ENCODE peak calls at places on chromosomes 4 and X, in six cellular contexts. L is body of pancreas; A is CD8-positive, alpha-beta memory T cell; H is heart left ventricle; P is aorta; S is hepatocyte. N is an unnamed sample.
A peak's percentile ranks its signal among the peaks of the same experiment; 100 is the strongest.

GRCh38 chrX:5113128-5113527 is 1115.5 kb downstream of the NLGN4X start:
- DNase-seq in L (no peak), A (no peak), H (no peak), P (no peak), S (peak; percentile 42), N (no peak)

GRCh38 chrX:118727686-118728339 is 407 bp downstream of the IL13RA1 start:
- DNase-seq in L (peak; percentile 54), A (no peak), H (peak; percentile 48), P (peak; percentile 73), S (peak; percentile 64), N (peak; percentile 34)

GRCh38 chr4:46392421-46392820 is 2.5 kb upstream of the GABRA2 start:
- DNase-seq in L (no peak), A (no peak), H (no peak), P (no peak), S (no peak), N (no peak)

GRCh38 chrX:13090261-13091110 is 46.1 kb upstream of the FAM9C start:
- DNase-seq in L (no peak), A (no peak), H (no peak), P (no peak), S (peak; percentile 44), N (no peak)

GRCh38 chr4:4831266-4831665 is 28.2 kb upstream of the MSX1 start:
- DNase-seq in L (no peak), A (no peak), H (no peak), P (no peak), S (no peak), N (no peak)

GRCh38 chr4:18518098-18518497 is 496.5 kb upstream of the LCORL start:
- DNase-seq in L (no peak), A (no peak), H (no peak), P (no peak), S (no peak), N (no peak)

GRCh38 chr4:111793686-111794085 is 351.6 kb upstream of the FAM241A start:
- DNase-seq in L (no peak), A (no peak), H (no peak), P (no peak), S (no peak), N (no peak)

GRCh38 chr4:7564242-7564641 is 129.5 kb upstream of the PSAPL1 start:
- DNase-seq in L (no peak), A (no peak), H (no peak), P (no peak), S (peak; percentile 29), N (no peak)

GRCh38 chr4:90543419-90544170 is 416.4 kb downstream of the CCSER1 start:
- DNase-seq in L (no peak), A (no peak), H (no peak), P (no peak), S (no peak), N (no peak)

DNA sequence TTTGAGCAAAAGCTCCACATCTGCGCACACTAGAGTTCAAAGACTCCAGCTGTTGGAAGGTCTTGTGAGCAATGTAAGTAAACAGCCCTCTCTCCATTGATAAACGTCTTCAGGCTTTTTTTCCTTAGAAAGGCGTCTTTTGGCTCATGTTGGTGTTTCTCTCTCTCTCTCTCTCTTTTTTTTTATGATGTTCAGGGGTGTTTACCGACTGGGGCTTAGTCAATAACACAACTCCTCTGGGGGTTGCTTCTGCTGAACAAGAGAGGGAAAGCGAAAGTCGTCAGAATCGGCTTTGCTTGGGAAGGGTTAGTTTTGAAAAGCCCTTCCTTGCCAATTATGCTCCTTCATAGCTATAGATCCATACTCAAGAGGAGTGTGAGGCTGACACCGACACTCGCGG is 53.1 kb upstream of the C1QTNF7 start:
- DNase-seq in L (no peak), A (no peak), H (no peak), P (no peak), S (no peak), N (no peak)
- H3K9me3 ChIP-seq in L (no peaks in the 10 kb centered on the region), A (no peaks in the 10 kb centered on the region), H (no peaks in the 10 kb centered on the region), P (no peaks in the 10 kb centered on the region), S (no peaks in the 10 kb centered on the region), N (no peaks in the 10 kb centered on the region)

GRCh38 chrX:33987458-33987857 is 144.7 kb downstream of the FAM47A start:
- DNase-seq in L (no peak), A (no peak), H (no peak), P (no peak), S (no peak), N (no peak)
- H3K27ac ChIP-seq in L (no peak overlapping the region), A (no peak overlapping the region), H (no peak overlapping the region), P (no peak overlapping the region), S (no peak overlapping the region), N (no peak overlapping the region)

GRCh38 chrX:63012574-63012973 is 338.6 kb downstream of the SPIN4 start:
- DNase-seq in L (no peak), A (no peak), H (no peak), P (no peak), S (no peak), N (no peak)

GRCh38 chrX:63013549-63013948 is 337.6 kb downstream of the SPIN4 start:
- DNase-seq in L (no peak), A (no peak), H (no peak), P (no peak), S (no peak), N (no peak)
- H3K9me3 ChIP-seq in L (no peaks in the 10 kb centered on the region), A (no peaks in the 10 kb centered on the region), H (peaks cover 9% of the 10 kb centered on the region), P (no peaks in the 10 kb centered on the region), S (peaks cover 5% of the 10 kb centered on the region), N (no peaks in the 10 kb centered on the region)

GRCh38 chr4:79576480-79576803 is 168.4 kb upstream of the GK2 start:
- DNase-seq in L (no peak), A (no peak), H (no peak), P (no peak), S (peak; percentile 62), N (no peak)
- H3K27ac ChIP-seq in L (no peak overlapping the region), A (no peak overlapping the region), H (peak overlapping the region; percentile 1), P (no peak overlapping the region), S (no peak overlapping the region), N (no peak overlapping the region)

N was measured in upper lobe of left lung.